ENCODE peak calls at places on chromosomes 3 and 15, in nine cellular contexts. B, O, A, I, H, V, Y, E and D are unnamed samples.

GRCh38 chr15:38818156-38818745 is 253.6 kb upstream of the RASGRP1 start:
- DNase-seq in B (no peak), O (peak), A (no peak), I (no peak), H (no peak), V (no peak), Y (no peak), E (no peak), D (no peak)

GRCh38 chr3:12990306-12990705 is 82.9 kb downstream of the IQSEC1 start:
- DNase-seq in B (no peak), O (no peak), A (no peak), I (no peak), H (no peak), V (no peak), Y (no peak), E (no peak), D (no peak)

GRCh38 chr3:127457746-127458145 is 132.8 kb downstream of the TPRA1 start:
- DNase-seq in B (peak), O (no peak), A (no peak), I (no peak), H (no peak), V (no peak), Y (no peak), E (no peak), D (no peak)

GRCh38 chr3:183385698-183386590 is 42.5 kb downstream of the MCF2L2 start:
- DNase-seq in B (peak), O (peak), A (peak), I (peak), H (peak), V (peak), Y (peak), E (no peak), D (peak)

GRCh38 chr15:77421370-77421700 is 647 bp downstream of the HMG20A start:
- DNase-seq in B (no peak), O (no peak), A (no peak), I (no peak), H (no peak), V (peak), Y (no peak), E (no peak), D (no peak)

GRCh38 chr3:51947215-51947900 is 5.2 kb downstream of the PARP3 start:
- DNase-seq in B (peak), O (no peak), A (no peak), I (no peak), H (no peak), V (no peak), Y (no peak), E (no peak), D (no peak)

GRCh38 chr3:113241292-113242033 is 30.1 kb downstream of the BOC start:
- DNase-seq in B (peak), O (peak), A (no peak), I (no peak), H (no peak), V (no peak), Y (no peak), E (no peak), D (peak)

GRCh38 chr3:24690777-24691176 is 196.1 kb upstream of the THRB start:
- DNase-seq in B (no peak), O (no peak), A (no peak), I (no peak), H (no peak), V (no peak), Y (no peak), E (no peak), D (no peak)

GRCh38 chr15:25717116-25717755 is 145.9 kb downstream of the ATP10A start:
- DNase-seq in B (no peak), O (no peak), A (no peak), I (no peak), H (no peak), V (no peak), Y (no peak), E (no peak), D (no peak)

GRCh38 chr3:45507820-45508317 is 86.7 kb upstream of the LIMD1 start:
- DNase-seq in B (peak), O (peak), A (peak), I (no peak), H (peak), V (peak), Y (no peak), E (no peak), D (peak)

GRCh38 chr3:11719406-11720219 is 75.9 kb upstream of the VGLL4 start:
- DNase-seq in B (peak), O (peak), A (peak), I (peak), H (peak), V (peak), Y (peak), E (peak), D (peak)